ENCODE peak calls at places on chromosomes 12 and 14, in seven cellular contexts. V is esophagus muscularis mucosa, U is HCT116, W is esophagus squamous epithelium, J is heart left ventricle, C is stomach, Z is ovary. X is an unnamed sample.

GRCh38 chr12:127162902-127163301 is 1104.1 kb upstream of the TMEM132C start:
- DNase-seq in J (no peak), V (peak; percentile 85), Z (no peak), C (no peak), U (no peak), W (no peak), X (no peak)

GRCh38 chr12:2800046-2800570 is 5.3 kb downstream of the FKBP4 start:
- DNase-seq in C (peak; percentile 51), Z (no peak), V (no peak), U (no peak), W (no peak), J (no peak), X (no peak)

GRCh38 chr14:24289649-24290283 is 9.8 kb downstream of the DHRS1 start:
- DNase-seq in W (no peak), U (no peak), J (no peak), C (no peak), V (no peak), Z (no peak), X (no peak)

GRCh38 chr12:1655225-1655788 is 26.3 kb downstream of the WNT5B start:
- DNase-seq in W (no peak), V (no peak), Z (no peak), C (no peak), U (no peak), J (no peak), X (no peak)

GRCh38 chr14:95850429-95850828 is 26.2 kb upstream of the TUNAR start:
- DNase-seq in V (no peak), U (no peak), C (no peak), J (no peak), W (no peak), Z (no peak), X (no peak)

GRCh38 chr12:66920205-66920604 is 241.3 kb upstream of the GRIP1 start:
- DNase-seq in C (no peak), U (no peak), V (peak; percentile 80), J (no peak), W (no peak), Z (no peak), X (no peak)

GRCh38 chr14:69855180-69855817 is 23.9 kb upstream of the SMOC1 start:
- DNase-seq in Z (no peak), C (no peak), J (no peak), V (no peak), W (no peak), U (no peak), X (no peak)

GRCh38 chr12:11877869-11878780 is 192.6 kb upstream of the BCL2L14 start:
- DNase-seq in U (no peak), Z (peak; percentile 24), J (peak; percentile 53), W (no peak), C (peak; percentile 57), V (no peak), X (peak; percentile 74)

GRCh38 chr12:128316981-128317526 is 50.1 kb downstream of the TMEM132C start:
- DNase-seq in C (no peak), V (no peak), J (no peak), W (no peak), U (no peak), Z (no peak), X (no peak)

GRCh38 chr12:23704992-23705943 is 244.2 kb downstream of the SOX5 start:
- DNase-seq in C (no peak), V (no peak), W (no peak), Z (no peak), J (no peak), U (no peak), X (no peak)

GRCh38 chr14:55976219-55976618 is 142.0 kb upstream of the PELI2 start:
- DNase-seq in V (no peak), U (peak; percentile 4), J (no peak), C (peak; percentile 56), W (no peak), Z (no peak), X (no peak)

GRCh38 chr14:102370305-102370809 is 7.6 kb downstream of the TECPR2 start:
- DNase-seq in Z (no peak), U (no peak), J (peak; percentile 36), W (no peak), C (no peak), V (no peak), X (no peak)

GRCh38 chr14:53620325-53620716 is 336.3 kb downstream of the BMP4 start:
- DNase-seq in Z (no peak), U (no peak), C (no peak), W (no peak), V (no peak), J (no peak), X (no peak)

GRCh38 chr12:122096591-122097149 is 18.1 kb downstream of the MLXIP start:
- DNase-seq in W (no peak), J (peak; percentile 47), C (peak; percentile 34), Z (no peak), V (no peak), U (no peak), X (peak; percentile 64)

GRCh38 chr14:89429206-89430091 is 12.4 kb upstream of the FOXN3 start:
- DNase-seq in J (no peak), C (no peak), U (no peak), V (no peak), W (no peak), Z (no peak), X (no peak)

GRCh38 chr12:46264057-46264456 is 4.8 kb downstream of the SLC38A1 start:
- DNase-seq in J (no peak), U (no peak), C (no peak), V (no peak), W (no peak), Z (no peak), X (no peak)

GRCh38 chr14:54738009-54738408 is 164.6 kb downstream of the GCH1 start:
- DNase-seq in W (no peak), U (no peak), J (no peak), Z (no peak), V (no peak), C (no peak), X (no peak)

GRCh38 chr12:26156996-26157395 is 32.2 kb upstream of the BHLHE41 start:
- DNase-seq in W (no peak), J (no peak), C (no peak), U (no peak), Z (no peak), V (no peak), X (no peak)

GRCh38 chr12:30822385-30823139 is 67.8 kb upstream of the CAPRIN2 start:
- DNase-seq in W (no peak), J (peak; percentile 88), V (no peak), Z (peak; percentile 52), C (peak; percentile 79), U (no peak), X (peak; percentile 73)

GRCh38 chr12:123485756-123486155 is 27.8 kb downstream of the SNRNP35 start:
- DNase-seq in U (no peak), C (no peak), W (no peak), Z (no peak), V (no peak), J (no peak), X (no peak)

GRCh38 chr12:8081228-8081920 is 700 bp upstream of the NECAP1 start:
- DNase-seq in W (no peak), Z (no peak), U (no peak), C (no peak), J (no peak), V (no peak), X (peak; percentile 44)

GRCh38 chr14:54919330-54919729 is 16.7 kb upstream of the GCH1 start:
- DNase-seq in C (no peak), Z (no peak), J (no peak), U (no peak), V (no peak), W (no peak), X (no peak)

GRCh38 chr14:23360496-23360895 is 4.5 kb downstream of the EFS start:
- DNase-seq in U (no peak), V (no peak), Z (no peak), W (no peak), J (no peak), C (no peak), X (no peak)

GRCh38 chr14:38761033-38761432 is 342.0 kb downstream of the SEC23A start:
- DNase-seq in J (no peak), U (no peak), Z (no peak), V (no peak), W (no peak), C (no peak), X (no peak)

GRCh38 chr12:93773122-93773871 is 96.1 kb downstream of the CRADD start:
- DNase-seq in V (no peak), Z (no peak), C (no peak), W (no peak), J (no peak), U (no peak), X (peak; percentile 81)

GRCh38 chr14:67482765-67483164 is 5.8 kb downstream of the TMEM229B start:
- DNase-seq in Z (no peak), C (no peak), U (no peak), V (no peak), W (no peak), J (no peak), X (no peak)
- TF ChIP-seq POLR2A in Z (no peak), C (no peak), U (no peak), V (no peak), W (no peak), J (no peak), X (no peak)

DNA sequence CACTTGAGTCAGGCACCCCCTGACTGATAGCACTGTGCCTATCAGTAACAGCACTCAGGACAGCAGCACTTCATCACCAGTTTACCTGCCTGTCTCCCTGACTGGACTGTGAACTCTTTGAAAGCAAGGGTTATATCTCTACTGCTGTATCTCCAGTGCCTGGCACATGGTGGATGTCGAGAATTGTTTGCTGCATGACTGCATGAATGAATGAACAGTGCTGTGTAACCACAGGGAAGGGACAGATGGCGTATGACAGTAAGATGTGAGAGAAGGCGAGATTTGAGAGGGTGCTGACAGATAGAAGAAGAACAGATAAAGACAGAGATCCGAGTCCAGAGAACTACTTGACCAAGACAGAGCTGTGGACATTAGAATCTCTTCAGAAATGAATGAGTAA is 29.7 kb downstream of the BRAP start:
- DNase-seq in Z (no peak), J (no peak), V (no peak), W (no peak), C (no peak), U (no peak), X (no peak)
- H3K36me3 ChIP-seq in Z (no peaks in the 10 kb centered on the region), J (peaks cover 25% of the 10 kb centered on the region), V (peaks cover 99% of the 10 kb centered on the region), W (no peaks in the 10 kb centered on the region), C (peaks cover 69% of the 10 kb centered on the region), U (peaks cover 27% of the 10 kb centered on the region), X (peaks cover 85% of the 10 kb centered on the region)

GRCh38 chr14:75521415-75522199 is 662 bp upstream of the BATF start:
- DNase-seq in V (no peak), W (no peak), J (no peak), Z (no peak), C (no peak), U (no peak), X (no peak)
- H3K4me1 ChIP-seq in V (peaks cover 14% of the 10 kb centered on the region), W (no peaks in the 10 kb centered on the region), J (peaks cover 8% of the 10 kb centered on the region), Z (no peaks in the 10 kb centered on the region), C (peaks cover 9% of the 10 kb centered on the region), U (no peaks in the 10 kb centered on the region), X (no peaks in the 10 kb centered on the region)

DNA sequence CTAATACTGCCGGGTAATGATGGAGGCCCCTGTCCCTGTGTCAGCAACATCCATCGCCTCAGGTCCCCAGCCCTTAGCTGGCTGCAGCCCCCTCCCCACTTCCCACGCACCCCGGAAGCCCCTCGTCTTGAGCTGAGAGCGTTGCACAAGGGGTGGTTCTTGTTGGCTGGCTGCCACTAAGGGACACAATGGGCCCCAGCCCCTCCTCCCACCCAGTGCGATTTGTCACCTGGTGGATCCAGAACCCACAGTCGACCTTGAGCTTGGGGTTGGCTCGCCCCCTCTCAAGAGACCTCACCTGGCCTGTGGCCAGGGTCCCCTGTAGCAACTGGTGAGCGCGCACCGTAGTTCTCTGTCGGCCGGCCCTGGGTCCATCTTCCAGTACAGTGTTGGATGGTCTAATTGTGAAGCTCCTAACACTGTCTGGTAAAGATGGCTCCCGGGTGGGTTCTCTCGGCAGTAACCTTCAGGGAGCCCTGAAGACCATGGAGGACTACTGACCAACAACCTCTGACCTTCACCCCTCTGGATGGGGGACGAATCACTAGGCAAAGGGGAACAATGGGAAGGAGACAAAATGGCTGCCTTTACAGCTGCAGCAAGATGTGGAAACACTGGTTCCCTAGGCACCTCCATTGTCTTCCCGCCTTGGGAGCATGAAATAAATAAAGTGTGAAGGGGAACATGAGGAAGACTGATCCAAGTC is 6.6 kb downstream of the PHB2 start:
- DNase-seq in U (no peak), V (no peak), J (peak; percentile 39), Z (no peak), C (no peak), W (no peak), X (peak; percentile 4)
- TF ChIP-seq POLR2A in U (no peak), V (no peak), J (no peak), Z (no peak), C (no peak), W (no peak), X (no peak)